ENCODE peak calls at places on chromosomes 6 and 20, in eight cellular contexts. Z is tibial nerve, A is spleen, M is H1, V is upper lobe of left lung, S is body of pancreas, H is ovary, U is uterus. W is an unnamed sample.

GRCh38 chr20:3646651-3647050 is 16.5 kb downstream of the GFRA4 start:
- DNase-seq in U (no peak), H (no peak), Z (no peak), A (no peak), S (no peak), V (no peak), M (no peak), W (no peak)

GRCh38 chr6:170347091-170347490 is 40.5 kb downstream of the FAM120B start:
- DNase-seq in U (no peak), S (no peak), M (no peak), V (no peak), Z (no peak), A (no peak), H (no peak), W (no peak)

GRCh38 chr20:46027245-46027853 is 1.7 kb upstream of the SLC12A5 start:
- DNase-seq in V (no peak), Z (peak; percentile 66), U (no peak), A (no peak), H (peak; percentile 41), M (no peak), S (peak; percentile 59), W (no peak)

GRCh38 chr6:13630499-13630898 is 15.4 kb downstream of the NOL7 start:
- DNase-seq in H (no peak), M (no peak), U (no peak), S (no peak), V (no peak), Z (no peak), A (no peak), W (no peak)

GRCh38 chr6:13428528-13429405 is 58.6 kb downstream of the GFOD1 start:
- DNase-seq in M (no peak), V (peak; percentile 20), A (peak; percentile 75), Z (no peak), S (no peak), U (no peak), H (no peak), W (no peak)

GRCh38 chr6:136952714-136953260 is 30.7 kb downstream of the SLC35D3 start:
- DNase-seq in H (peak; percentile 18), V (no peak), Z (no peak), A (no peak), S (no peak), U (no peak), M (no peak), W (no peak)

GRCh38 chr6:3841711-3842565 is 7.2 kb upstream of the FAM50B start:
- DNase-seq in M (no peak), A (no peak), H (no peak), V (no peak), U (no peak), Z (no peak), S (no peak), W (peak; percentile 89)

GRCh38 chr6:19538086-19538485 is 299.1 kb upstream of the ID4 start:
- DNase-seq in Z (no peak), A (no peak), M (peak; percentile 10), V (peak; percentile 25), S (peak; percentile 85), H (no peak), U (no peak), W (peak; percentile 91)

GRCh38 chr6:131222773-131223172 is 87.5 kb downstream of the AKAP7 start:
- DNase-seq in V (no peak), M (no peak), Z (no peak), H (no peak), A (no peak), S (no peak), U (no peak), W (no peak)

GRCh38 chr6:158808442-158808833 is 10.7 kb downstream of the EZR start:
- DNase-seq in M (no peak), H (no peak), A (no peak), V (no peak), U (no peak), Z (no peak), S (no peak), W (no peak)

GRCh38 chr6:116476021-116476678 is 15.0 kb downstream of the CALHM6 start:
- DNase-seq in Z (no peak), M (no peak), U (no peak), S (no peak), H (no peak), A (no peak), V (peak; percentile 29), W (no peak)

GRCh38 chr20:11459090-11459877 is 458.4 kb upstream of the BTBD3 start:
- DNase-seq in M (no peak), Z (no peak), A (no peak), H (no peak), S (no peak), U (no peak), V (no peak), W (no peak)

GRCh38 chr6:36247691-36248090 is 22.2 kb upstream of the PNPLA1 start:
- DNase-seq in V (no peak), S (no peak), M (no peak), U (peak; percentile 55), Z (peak; percentile 19), H (no peak), A (no peak), W (no peak)

GRCh38 chr20:37911838-37912273 is 8.9 kb downstream of the VSTM2L start:
- DNase-seq in U (peak; percentile 81), Z (no peak), S (peak; percentile 23), A (no peak), H (no peak), V (no peak), M (no peak), W (no peak)

GRCh38 chr6:66198062-66198624 is 491.1 kb upstream of the EYS start:
- DNase-seq in V (no peak), S (no peak), M (no peak), U (no peak), A (no peak), Z (no peak), H (no peak), W (no peak)

GRCh38 chr6:124028117-124028516 is 224.5 kb downstream of the NKAIN2 start:
- DNase-seq in V (no peak), S (no peak), U (no peak), Z (no peak), A (no peak), M (no peak), H (no peak), W (no peak)

GRCh38 chr6:151475653-151476523 is 17.9 kb upstream of the CCDC170 start:
- DNase-seq in U (no peak), M (peak; percentile 29), H (peak; percentile 59), A (no peak), V (peak; percentile 37), S (peak; percentile 59), Z (peak; percentile 65), W (no peak)

GRCh38 chr6:93575495-93575894 is 156.1 kb upstream of the EPHA7 start:
- DNase-seq in M (no peak), U (no peak), Z (no peak), S (no peak), V (no peak), A (no peak), H (no peak), W (no peak)

GRCh38 chr6:81753709-81754678 is 1.5 kb upstream of the TENT5A start:
- DNase-seq in S (peak; percentile 87), Z (peak; percentile 82), A (peak; percentile 98), M (no peak), H (peak; percentile 91), V (peak; percentile 93), U (peak; percentile 90), W (peak; percentile 87)

GRCh38 chr6:133408543-133408942 is 167.4 kb downstream of the EYA4 start:
- DNase-seq in M (no peak), H (no peak), S (no peak), U (no peak), Z (no peak), A (no peak), V (no peak), W (no peak)

GRCh38 chr6:99092009-99092408 is 144.3 kb upstream of the FBXL4 start:
- DNase-seq in M (no peak), H (no peak), A (no peak), U (no peak), V (no peak), Z (no peak), S (no peak), W (no peak)

GRCh38 chr6:105202486-105202885 is 22.7 kb upstream of the POPDC3 start:
- DNase-seq in A (no peak), V (no peak), Z (no peak), H (no peak), U (no peak), M (no peak), S (no peak), W (no peak)

GRCh38 chr6:31922942-31923341 is 4.6 kb upstream of the C2 start:
- DNase-seq in V (peak; percentile 31), A (peak; percentile 28), S (peak; percentile 49), U (no peak), M (no peak), H (no peak), Z (no peak), W (no peak)

GRCh38 chr6:68657374-68657773 is 22.3 kb downstream of the ADGRB3 start:
- DNase-seq in S (no peak), H (no peak), A (no peak), M (no peak), U (no peak), Z (no peak), V (no peak), W (no peak)

GRCh38 chr6:25296217-25296905 is 17.2 kb downstream of the CARMIL1 start:
- DNase-seq in M (no peak), V (no peak), S (no peak), H (no peak), A (no peak), Z (no peak), U (no peak), W (no peak)

GRCh38 chr6:149924206-149924932 is 1.4 kb upstream of the RAET1G start:
- DNase-seq in V (no peak), S (no peak), M (no peak), Z (no peak), H (no peak), U (peak; percentile 7), A (peak; percentile 48), W (peak; percentile 82)

GRCh38 chr20:8461186-8461585 is 329.1 kb downstream of the PLCB1 start:
- DNase-seq in H (no peak), V (no peak), M (no peak), U (no peak), Z (no peak), A (no peak), S (no peak), W (no peak)

GRCh38 chr6:138795809-138796469 is at the start of gene ECT2L:
- DNase-seq in Z (peak; percentile 29), V (peak; percentile 44), M (peak; percentile 46), A (peak; percentile 86), U (peak; percentile 85), H (peak; percentile 65), S (peak; percentile 41), W (peak; percentile 74)
- TF ChIP-seq POLR2A in Z (no peak), V (no peak), M (no peak), A (no peak), U (peak; percentile 8), H (no peak), S (no peak), W (no peak)

GRCh38 chr6:72704979-72705378 is 83.1 kb downstream of the KCNQ5 start:
- DNase-seq in V (no peak), Z (no peak), A (no peak), U (no peak), M (no peak), H (no peak), S (no peak), W (no peak)
- TF ChIP-seq CTCF in V (no peak), Z (no peak), A (no peak), U (no peak), M (no peak), H (no peak), S (no peak), W (no peak)

GRCh38 chr20:36461600-36462439 is 79.5 kb upstream of the MYL9 start:
- DNase-seq in U (peak; percentile 61), Z (peak; percentile 43), M (no peak), S (peak; percentile 67), V (peak; percentile 48), A (peak; percentile 91), H (peak; percentile 75), W (peak; percentile 48)
- TF ChIP-seq POLR2A in U (peak; percentile 9), Z (no peak), M (no peak), S (peak; percentile 25), V (no peak), A (no peak), H (no peak), W (no peak)

GRCh38 chr6:165890404-165890735 is 227.3 kb upstream of the PDE10A start:
- DNase-seq in S (no peak), V (no peak), A (no peak), M (no peak), U (no peak), Z (no peak), H (no peak), W (no peak)
- TF ChIP-seq CTCF in S (no peak), V (no peak), A (no peak), M (no peak), U (no peak), Z (no peak), H (no peak), W (no peak)

W was measured in lower leg skin.